ENCODE peak calls at places on chromosomes 1 and 21, in nine cellular contexts. J is H9; K is coronary artery; Y is caudate nucleus; O is heart right ventricle; B is PC-3; S is right lobe of liver; N is CD8-positive, alpha-beta T cell; E is keratinocyte. F is an unnamed sample.

GRCh38 chr1:159790237-159790917 is 9.6 kb downstream of the DUSP23 start:
- DNase-seq in J (peak), K (no peak), Y (no peak), O (no peak), B (peak), S (no peak), N (no peak), E (no peak), F (peak)

GRCh38 chr1:184386271-184387068 is at the start of gene C1orf21:
- DNase-seq in J (peak), K (peak), Y (peak), O (peak), B (peak), S (peak), N (peak), E (no peak), F (peak)

GRCh38 chr1:34128186-34128889 is 36.7 kb downstream of the CSMD2 start:
- DNase-seq in J (no peak), K (peak), Y (no peak), O (no peak), B (no peak), S (no peak), N (no peak), E (no peak), F (no peak)

GRCh38 chr1:162276493-162276892 is 100.2 kb downstream of the SPATA46 start:
- DNase-seq in J (no peak), K (no peak), Y (no peak), O (no peak), B (peak), S (no peak), N (no peak), E (no peak), F (peak)

GRCh38 chr1:12285496-12286143 is 55.8 kb downstream of the VPS13D start:
- DNase-seq in J (no peak), K (no peak), Y (no peak), O (no peak), B (no peak), S (no peak), N (no peak), E (no peak), F (no peak)

GRCh38 chr1:9699361-9699760 is 47.8 kb downstream of the PIK3CD start:
- DNase-seq in J (no peak), K (no peak), Y (no peak), O (no peak), B (peak), S (no peak), N (no peak), E (no peak), F (no peak)

GRCh38 chr1:17315542-17316130 is 7.6 kb downstream of the PADI4 start:
- DNase-seq in J (no peak), K (no peak), Y (no peak), O (no peak), B (no peak), S (peak), N (no peak), E (no peak), F (no peak)

GRCh38 chr21:45876381-45877159 is 105.0 kb upstream of the COL6A1 start:
- DNase-seq in J (no peak), K (no peak), Y (no peak), O (no peak), B (no peak), S (no peak), N (no peak), E (no peak), F (peak)

GRCh38 chr1:116111196-116112021 is at the start of gene MAB21L3:
- DNase-seq in J (no peak), K (no peak), Y (no peak), O (no peak), B (peak), S (no peak), N (no peak), E (no peak), F (no peak)

GRCh38 chr1:145956776-145957442 is 908 bp downstream of the LIX1L start:
- DNase-seq in J (no peak), K (no peak), Y (no peak), O (no peak), B (no peak), S (peak), N (no peak), E (no peak), F (peak)

GRCh38 chr1:219963432-219963831 is 35.1 kb upstream of the SLC30A10 start:
- DNase-seq in J (no peak), K (no peak), Y (no peak), O (no peak), B (peak), S (peak), N (no peak), E (no peak), F (no peak)

GRCh38 chr1:208431721-208432120 is 187.5 kb upstream of the PLXNA2 start:
- DNase-seq in J (no peak), K (no peak), Y (no peak), O (no peak), B (peak), S (no peak), N (no peak), E (no peak), F (peak)

GRCh38 chr1:110489973-110490542 is 28.9 kb downstream of the KCNA10 start:
- DNase-seq in J (no peak), K (no peak), Y (no peak), O (no peak), B (no peak), S (no peak), N (no peak), E (no peak), F (no peak)

GRCh38 chr1:196545239-196545638 is 63.0 kb downstream of the KCNT2 start:
- DNase-seq in J (no peak), K (no peak), Y (no peak), O (no peak), B (no peak), S (no peak), N (no peak), E (no peak), F (no peak)

GRCh38 chr1:173301507-173301906 is 94.4 kb upstream of the TNFSF4 start:
- DNase-seq in J (no peak), K (no peak), Y (no peak), O (no peak), B (peak), S (no peak), N (no peak), E (no peak), F (peak)

GRCh38 chr21:34192646-34193285 is 119.4 kb downstream of the MRPS6 start:
- DNase-seq in J (no peak), K (no peak), Y (no peak), O (no peak), B (no peak), S (no peak), N (no peak), E (no peak), F (no peak)

GRCh38 chr1:226778657-226779058 is 39.6 kb upstream of the ITPKB start:
- DNase-seq in J (no peak), K (no peak), Y (no peak), O (peak), B (peak), S (no peak), N (no peak), E (peak), F (peak)

GRCh38 chr1:52328615-52329014 is 37.4 kb downstream of the CC2D1B start:
- DNase-seq in J (no peak), K (no peak), Y (no peak), O (no peak), B (peak), S (no peak), N (no peak), E (no peak), F (no peak)

GRCh38 chr1:52321051-52321450 is 45.0 kb downstream of the CC2D1B start:
- DNase-seq in J (no peak), K (no peak), Y (no peak), O (no peak), B (no peak), S (no peak), N (no peak), E (no peak), F (no peak)

GRCh38 chr1:52323731-52324130 is 42.3 kb downstream of the CC2D1B start:
- DNase-seq in J (no peak), K (no peak), Y (no peak), O (no peak), B (no peak), S (no peak), N (no peak), E (no peak), F (no peak)

GRCh38 chr1:52325782-52326181 is 40.2 kb downstream of the CC2D1B start:
- DNase-seq in J (no peak), K (no peak), Y (no peak), O (no peak), B (no peak), S (no peak), N (no peak), E (no peak), F (no peak)
- H3K27ac ChIP-seq in J (no peak), K (no peak), Y (no peak), O (no peak), B (no peak), S (no peak), N (no peak), E (no peak), F (no peak)

GRCh38 chr1:178682886-178683285 is 42.2 kb upstream of the RALGPS2 start:
- DNase-seq in J (no peak), K (no peak), Y (no peak), O (no peak), B (no peak), S (no peak), N (no peak), E (no peak), F (no peak)
- H3K27ac ChIP-seq in J (no peak), K (no peak), Y (no peak), O (no peak), B (no peak), S (no peak), N (no peak), E (no peak), F (no peak)

DNA sequence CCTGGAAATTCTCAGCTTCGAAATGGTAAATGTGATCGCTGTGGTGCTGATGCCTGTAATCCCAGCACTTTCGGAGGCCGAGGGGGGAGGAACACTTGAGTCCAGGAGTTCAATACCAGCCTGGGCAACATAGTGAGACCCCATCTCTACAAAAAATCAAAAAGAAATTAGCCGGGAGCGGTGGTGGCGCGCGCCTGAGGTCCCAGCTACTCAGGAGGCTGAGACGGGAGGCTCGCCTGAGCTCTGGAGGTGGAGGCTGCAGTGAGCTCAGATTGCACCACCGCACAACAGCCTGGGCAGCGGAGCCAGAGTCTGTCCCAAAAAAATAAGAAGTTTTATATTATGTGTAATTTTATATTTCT is 845 bp upstream of the MRPL20 start:
- DNase-seq in J (no peak), K (no peak), Y (no peak), O (no peak), B (no peak), S (no peak), N (no peak), E (no peak), F (no peak)
- H3K27ac ChIP-seq in J (no peak), K (no peak), Y (peak), O (peak), B (peak), S (no peak), N (peak), E (peak), F (peak)

DNA sequence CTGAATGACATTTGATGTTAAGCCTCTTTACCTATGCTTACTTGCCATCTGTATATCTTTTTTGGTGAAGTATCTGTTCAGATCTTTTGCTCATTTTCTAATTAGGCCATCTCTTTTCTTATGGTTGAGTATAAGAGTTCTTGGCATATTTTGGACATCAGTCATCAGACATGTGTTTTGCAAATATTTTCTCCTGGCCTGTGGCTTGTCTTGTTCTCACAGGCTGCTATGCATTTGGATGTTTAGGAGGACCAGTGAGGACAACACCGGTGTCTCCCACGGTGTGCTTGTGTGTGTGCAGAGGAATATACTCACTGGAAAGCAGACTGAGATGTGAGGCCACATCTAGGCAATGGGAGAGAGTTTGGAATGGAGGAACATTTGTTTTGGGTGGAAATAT is 87.1 kb upstream of the LYST start:
- DNase-seq in J (no peak), K (no peak), Y (no peak), O (no peak), B (peak), S (no peak), N (no peak), E (no peak), F (peak)
- H3K27ac ChIP-seq in J (no peak), K (no peak), Y (no peak), O (no peak), B (peak), S (no peak), N (no peak), E (peak), F (peak)

DNA sequence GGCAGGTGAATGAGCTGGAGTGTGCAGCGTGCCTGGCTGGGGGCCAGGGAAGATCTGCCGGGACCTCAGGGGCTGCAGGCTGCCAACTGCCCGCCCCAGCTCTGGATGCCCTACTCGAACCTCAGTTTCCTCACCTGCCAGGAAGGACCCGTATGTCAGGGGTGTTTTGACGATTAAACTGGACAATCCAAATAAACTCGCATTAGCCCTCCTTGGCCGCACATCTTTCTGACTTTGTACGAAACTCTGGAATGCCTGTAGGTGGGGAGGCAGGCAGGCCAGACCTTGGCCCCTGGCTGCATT is 8.3 kb upstream of the ZNF669 start:
- DNase-seq in J (no peak), K (no peak), Y (no peak), O (no peak), B (peak), S (no peak), N (no peak), E (no peak), F (no peak)
- H3K27ac ChIP-seq in J (no peak), K (no peak), Y (no peak), O (no peak), B (no peak), S (no peak), N (no peak), E (no peak), F (no peak)

GRCh38 chr1:75730432-75730831 is 5.9 kb downstream of the ACADM start:
- DNase-seq in J (no peak), K (no peak), Y (no peak), O (no peak), B (no peak), S (no peak), N (no peak), E (no peak), F (no peak)

GRCh38 chr1:75733661-75734060 is 9.2 kb downstream of the ACADM start:
- DNase-seq in J (no peak), K (no peak), Y (no peak), O (no peak), B (no peak), S (no peak), N (no peak), E (no peak), F (no peak)

GRCh38 chr1:75736016-75736415 is 11.5 kb downstream of the ACADM start:
- DNase-seq in J (no peak), K (no peak), Y (no peak), O (no peak), B (peak), S (no peak), N (no peak), E (no peak), F (no peak)

GRCh38 chr1:75731881-75732280 is 7.4 kb downstream of the ACADM start:
- DNase-seq in J (no peak), K (no peak), Y (no peak), O (no peak), B (no peak), S (no peak), N (no peak), E (no peak), F (no peak)

DNA sequence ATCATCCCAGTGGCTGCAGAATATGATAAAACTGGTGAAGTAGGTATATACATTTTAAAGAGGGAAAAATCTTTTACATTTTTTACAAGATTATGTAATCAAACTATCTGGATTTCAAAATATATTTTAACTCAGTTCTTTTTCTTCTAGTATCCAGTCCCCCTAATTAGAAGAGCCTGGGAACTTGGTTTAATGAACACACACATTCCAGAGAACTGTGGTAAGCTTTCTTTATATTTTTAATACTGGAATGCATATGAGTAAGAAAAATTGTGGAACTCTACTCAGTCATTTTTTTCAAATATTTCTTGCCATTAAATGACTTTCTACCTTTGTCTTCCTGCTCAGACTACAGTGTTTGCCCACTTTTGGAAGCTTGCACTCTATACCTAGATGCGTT is 8.2 kb downstream of the ACADM start:
- DNase-seq in J (no peak), K (no peak), Y (no peak), O (no peak), B (no peak), S (no peak), N (no peak), E (no peak), F (no peak)
- H3K27ac ChIP-seq in J (no peak), K (no peak), Y (no peak), O (no peak), B (no peak), S (no peak), N (no peak), E (no peak), F (no peak)

GRCh38 chr1:181141431-181141910 is 53.0 kb downstream of the IER5 start:
- DNase-seq in J (no peak), K (no peak), Y (no peak), O (no peak), B (peak), S (no peak), N (no peak), E (no peak), F (peak)
- H3K27ac ChIP-seq in J (no peak), K (peak), Y (peak), O (no peak), B (peak), S (no peak), N (no peak), E (peak), F (no peak)

F was measured in mesenchymal stem cell.